ENCODE peak calls at places on chromosomes 12 and 14, in four cellular contexts. S is tibial artery; O is activated CD8-positive, alpha-beta T cell treated with anti-CD3 and anti-CD28 coated beads for 36 hours; N is astrocyte of the spinal cord. I is an unnamed sample.

GRCh38 chr12:89016970-89017778 is 335.1 kb downstream of the DUSP6 start:
- DNase-seq in N (peak), O (peak), S (no peak), I (peak)

GRCh38 chr12:76863005-76863670 is 15.7 kb downstream of the CSRP2 start:
- DNase-seq in O (no peak), S (no peak), N (peak), I (peak)

GRCh38 chr14:61326847-61327246 is 5.5 kb downstream of the PRKCH start:
- DNase-seq in O (no peak), S (peak), N (peak), I (no peak)

GRCh38 chr12:2811791-2812190 is 677 bp upstream of the ITFG2 start:
- DNase-seq in S (no peak), N (no peak), O (no peak), I (no peak)

GRCh38 chr12:49091836-49092085 is 2.8 kb downstream of the DHH start:
- DNase-seq in N (no peak), O (no peak), S (no peak), I (peak)

GRCh38 chr12:41277019-41277770 is 89.1 kb downstream of the PDZRN4 start:
- DNase-seq in O (peak), N (peak), S (no peak), I (peak)

GRCh38 chr14:80634106-80634758 is 307.3 kb downstream of the CEP128 start:
- DNase-seq in S (no peak), O (no peak), N (peak), I (peak)

GRCh38 chr14:57866199-57866755 is 385 bp upstream of the SLC35F4 start:
- DNase-seq in S (no peak), O (no peak), N (no peak), I (no peak)

GRCh38 chr14:72416892-72417291 is 477.0 kb downstream of the DPF3 start:
- DNase-seq in S (no peak), N (no peak), O (no peak), I (no peak)

GRCh38 chr14:95993768-95994592 is 45.2 kb upstream of the C14orf132 start:
- DNase-seq in S (no peak), O (peak), N (peak), I (peak)

GRCh38 chr12:76033116-76034001 is 1.8 kb upstream of the PHLDA1 start:
- DNase-seq in N (peak), O (no peak), S (no peak), I (no peak)

GRCh38 chr14:75399819-75400678 is 27.8 kb upstream of the JDP2 start:
- DNase-seq in S (peak), N (peak), O (peak), I (peak)

GRCh38 chr12:55742719-55743130 is at the start of gene GDF11:
- DNase-seq in N (peak), S (peak), O (peak), I (peak)

GRCh38 chr12:57590892-57591566 is at the start of gene PIP4K2C:
- DNase-seq in N (peak), O (peak), S (peak), I (peak)

GRCh38 chr14:69270795-69271708 is 11.1 kb downstream of the GALNT16 start:
- DNase-seq in N (peak), O (no peak), S (peak), I (no peak)

GRCh38 chr12:53499261-53500118 is at the start of gene MAP3K12:
- DNase-seq in S (peak), N (peak), O (peak), I (peak)

GRCh38 chr12:2163172-2163927 is 110.6 kb downstream of the CACNA1C start:
- DNase-seq in S (peak), N (peak), O (no peak), I (no peak)

GRCh38 chr12:26195641-26196423 is 459 bp downstream of the SSPN start:
- DNase-seq in S (peak), N (peak), O (peak), I (peak)

GRCh38 chr14:80212025-80212402 is 710 bp upstream of the DIO2 start:
- DNase-seq in S (no peak), O (no peak), N (peak), I (peak)

GRCh38 chr14:68412505-68413496 is 380.1 kb downstream of the ZFP36L1 start:
- DNase-seq in O (no peak), N (no peak), S (no peak), I (no peak)

GRCh38 chr14:75607842-75608640 is 29.6 kb downstream of the FLVCR2 start:
- DNase-seq in O (no peak), N (no peak), S (no peak), I (no peak)

GRCh38 chr14:104738375-104739019 is 14.4 kb upstream of the SIVA1 start:
- DNase-seq in O (no peak), S (no peak), N (no peak), I (no peak)

GRCh38 chr14:85565862-85566296 is 35.9 kb downstream of the FLRT2 start:
- DNase-seq in N (peak), S (no peak), O (no peak), I (peak)

GRCh38 chr14:29216316-29216715 is 449.7 kb downstream of the FOXG1 start:
- DNase-seq in N (no peak), O (no peak), S (no peak), I (no peak)

GRCh38 chr12:103667129-103667528 is 80.1 kb downstream of the STAB2 start:
- DNase-seq in N (no peak), O (no peak), S (no peak), I (no peak)

GRCh38 chr14:97021001-97021400 is 223.8 kb downstream of the VRK1 start:
- DNase-seq in S (no peak), N (no peak), O (no peak), I (no peak)

GRCh38 chr12:32901553-32901952 is 5.0 kb upstream of the PKP2 start:
- DNase-seq in S (no peak), N (peak), O (no peak), I (no peak)

GRCh38 chr12:2580821-2581220 is 213.9 kb upstream of the FKBP4 start:
- DNase-seq in N (peak), O (no peak), S (peak), I (no peak)

GRCh38 chr14:49692895-49693737 is at the start of gene KLHDC1:
- DNase-seq in O (peak), S (peak), N (peak), I (peak)

GRCh38 chr14:49692191-49692757 is 646 bp upstream of the KLHDC1 start:
- DNase-seq in S (no peak), O (no peak), N (no peak), I (no peak)

GRCh38 chr14:49688701-49689030 is 652 bp upstream of the POLE2 start:
- DNase-seq in O (no peak), N (no peak), S (no peak), I (no peak)

GRCh38 chr14:49687942-49688700 is at the start of gene POLE2:
- DNase-seq in N (peak), O (peak), S (peak), I (no peak)

DNA sequence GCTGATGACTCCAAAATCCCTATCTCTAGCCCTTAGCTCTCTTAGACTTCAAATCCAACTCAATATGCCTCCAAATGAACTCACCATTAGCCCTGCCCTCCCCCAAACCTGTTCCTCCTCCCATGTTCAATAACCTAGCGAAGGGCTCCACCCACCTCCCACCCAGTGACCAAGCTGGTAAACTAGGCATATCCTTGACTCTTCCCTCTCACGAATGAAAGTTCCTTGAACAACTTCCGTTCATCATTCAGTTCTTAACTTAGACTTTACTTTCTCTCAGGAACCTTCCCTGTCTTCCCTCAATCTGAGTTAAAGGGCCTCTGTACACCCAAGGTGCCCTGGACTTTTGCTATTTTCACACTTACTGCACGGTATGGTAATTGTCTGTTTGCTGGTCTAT is 1.9 kb upstream of the KLHDC1 start:
- DNase-seq in N (no peak), O (peak), S (no peak), I (no peak)
- TF ChIP-seq CTCF in N (no peak), O (no peak), S (no peak), I (no peak)

DNA sequence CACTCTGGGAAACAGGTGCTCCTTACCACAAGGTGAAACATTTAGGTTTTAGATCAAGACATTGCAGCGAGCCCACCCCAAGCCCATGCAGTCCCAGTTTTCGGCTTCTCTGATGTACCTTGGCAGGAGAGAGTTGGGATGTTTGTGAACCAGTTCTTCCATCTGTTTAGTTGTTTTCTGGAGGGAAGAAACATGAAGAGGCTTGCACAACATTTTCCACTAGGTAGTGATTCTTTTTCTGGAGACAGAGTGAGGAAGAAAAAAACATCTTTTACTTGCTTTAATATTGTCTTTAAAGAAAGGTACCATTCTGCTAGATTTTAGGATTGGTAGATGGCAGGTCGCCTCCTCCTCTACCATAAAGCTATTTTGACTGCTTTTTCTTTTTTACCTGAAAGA is 1.8 kb downstream of the LGR5 start:
- DNase-seq in O (no peak), S (no peak), N (no peak), I (no peak)
- TF ChIP-seq CTCF in O (no peak), S (no peak), N (no peak), I (no peak)

GRCh38 chr12:97957109-97957508 is 494.5 kb downstream of the RMST start:
- DNase-seq in S (no peak), N (no peak), O (no peak), I (no peak)

GRCh38 chr12:97960225-97960624 is 497.6 kb downstream of the RMST start:
- DNase-seq in S (no peak), O (no peak), N (no peak), I (no peak)

GRCh38 chr12:97960741-97961608 is 498.4 kb downstream of the RMST start:
- DNase-seq in N (peak), O (peak), S (no peak), I (no peak)
- TF ChIP-seq CTCF in N (peak), O (peak), S (no peak), I (peak)

GRCh38 chr14:33959692-33960151 is 8.8 kb upstream of the EGLN3 start:
- DNase-seq in O (no peak), N (no peak), S (no peak), I (no peak)

GRCh38 chr14:33956640-33957039 is 5.8 kb upstream of the EGLN3 start:
- DNase-seq in O (no peak), S (no peak), N (no peak), I (no peak)

GRCh38 chr14:33957993-33958392 is 7.1 kb upstream of the EGLN3 start:
- DNase-seq in N (no peak), O (no peak), S (no peak), I (no peak)

GRCh38 chr14:33958616-33959226 is 7.8 kb upstream of the EGLN3 start:
- DNase-seq in N (no peak), O (no peak), S (no peak), I (no peak)

GRCh38 chr14:33957299-33957698 is 6.4 kb upstream of the EGLN3 start:
- DNase-seq in N (no peak), S (no peak), O (no peak), I (no peak)
- TF ChIP-seq CTCF in N (no peak), S (no peak), O (no peak), I (no peak)

GRCh38 chr12:129196927-129197326 is 343.6 kb downstream of the GLT1D1 start:
- DNase-seq in O (no peak), S (no peak), N (no peak), I (no peak)

GRCh38 chr12:129190827-129191226 is 337.5 kb downstream of the GLT1D1 start:
- DNase-seq in O (no peak), N (no peak), S (no peak), I (no peak)

GRCh38 chr12:129195081-129195480 is 341.8 kb downstream of the GLT1D1 start:
- DNase-seq in N (no peak), S (no peak), O (no peak), I (no peak)

GRCh38 chr12:129193263-129193871 is 340.1 kb downstream of the GLT1D1 start:
- DNase-seq in N (peak), O (peak), S (no peak), I (no peak)
- TF ChIP-seq CTCF in N (peak), O (peak), S (no peak), I (peak)

GRCh38 chr14:73741386-73741875 is 27.2 kb upstream of the PNMA1 start:
- DNase-seq in O (peak), S (peak), N (peak), I (peak)
- TF ChIP-seq CTCF in O (no peak), S (no peak), N (no peak), I (no peak)

GRCh38 chr12:6230321-6231110 is 30.3 kb downstream of the CD9 start:
- DNase-seq in S (peak), N (peak), O (peak), I (no peak)
- TF ChIP-seq CTCF in S (no peak), N (no peak), O (no peak), I (no peak)

GRCh38 chr12:106745181-106745745 is 29.2 kb upstream of the RIC8B start:
- DNase-seq in O (no peak), N (no peak), S (no peak), I (no peak)

GRCh38 chr12:106744600-106744999 is 29.9 kb upstream of the RIC8B start:
- DNase-seq in O (no peak), N (no peak), S (no peak), I (no peak)

GRCh38 chr12:106743270-106743988 is 31.1 kb upstream of the RIC8B start:
- DNase-seq in S (no peak), O (no peak), N (no peak), I (no peak)

GRCh38 chr12:106750524-106750923 is 24.0 kb upstream of the RIC8B start:
- DNase-seq in N (no peak), O (peak), S (no peak), I (no peak)

DNA sequence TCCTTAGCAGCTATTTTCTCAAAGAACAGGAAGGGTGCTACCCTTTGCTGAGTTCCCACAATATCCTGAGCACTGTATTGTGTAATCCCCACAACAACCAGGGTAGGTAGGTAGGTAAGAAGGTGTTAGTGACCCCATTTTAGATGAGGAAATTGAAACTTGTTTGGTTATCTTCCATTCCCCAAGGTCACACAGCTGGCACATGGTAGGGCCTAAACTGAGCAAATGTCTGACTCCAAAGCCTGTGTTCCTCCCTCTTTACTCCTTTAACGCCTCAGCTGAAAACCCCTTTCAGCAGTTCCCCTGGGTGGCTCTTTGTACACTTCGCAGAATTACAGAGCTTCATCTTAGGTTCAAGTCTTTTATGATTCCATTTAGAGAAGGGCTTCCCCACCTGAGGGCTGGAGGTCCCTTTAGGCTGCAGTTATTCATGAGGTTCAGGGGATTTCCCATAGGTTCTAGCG is 26.5 kb upstream of the RIC8B start:
- DNase-seq in S (no peak), N (no peak), O (peak), I (no peak)
- TF ChIP-seq CTCF in S (no peak), N (no peak), O (no peak), I (no peak)